ENCODE peak calls at places on chromosomes 1 and 21, in six cellular contexts. One of them, this sample, is unnamed.

GRCh38 chr1:41365772-41366427 is 4.7 kb downstream of the FOXO6 start:
- DNase-seq in mucosa of descending colon: no peak
- DNase-seq in T-helper 2 cell: peak
- DNase-seq in mucosa of gallbladder: no peak
- DNase-seq in H4: peak
- DNase-seq in stimulated activated CD4-positive, alpha-beta T cell treated with anti-CD3 and anti-CD28 coated beads, Interleukin-2, amount 100 ng/mL, for 48 hours: no peak
- DNase-seq in this sample: no peak

GRCh38 chr1:8427493-8427892 is 109.6 kb downstream of the SLC45A1 start:
- DNase-seq in mucosa of descending colon: no peak
- DNase-seq in T-helper 2 cell: no peak
- DNase-seq in mucosa of gallbladder: no peak
- DNase-seq in H4: no peak
- DNase-seq in stimulated activated CD4-positive, alpha-beta T cell treated with anti-CD3 and anti-CD28 coated beads, Interleukin-2, amount 100 ng/mL, for 48 hours: no peak
- DNase-seq in this sample: no peak

GRCh38 chr1:152517237-152517811 is 3.0 kb downstream of the CRCT1 start:
- DNase-seq in mucosa of descending colon: no peak
- DNase-seq in T-helper 2 cell: no peak
- DNase-seq in mucosa of gallbladder: no peak
- DNase-seq in H4: peak
- DNase-seq in stimulated activated CD4-positive, alpha-beta T cell treated with anti-CD3 and anti-CD28 coated beads, Interleukin-2, amount 100 ng/mL, for 48 hours: no peak
- DNase-seq in this sample: no peak

GRCh38 chr1:9842781-9843575 is 19.2 kb upstream of the CLSTN1 start:
- DNase-seq in mucosa of descending colon: peak
- DNase-seq in T-helper 2 cell: no peak
- DNase-seq in mucosa of gallbladder: peak
- DNase-seq in H4: no peak
- DNase-seq in stimulated activated CD4-positive, alpha-beta T cell treated with anti-CD3 and anti-CD28 coated beads, Interleukin-2, amount 100 ng/mL, for 48 hours: no peak
- DNase-seq in this sample: no peak

GRCh38 chr1:86965012-86965826 is 50.8 kb downstream of the HS2ST1 start:
- DNase-seq in mucosa of descending colon: no peak
- DNase-seq in T-helper 2 cell: no peak
- DNase-seq in mucosa of gallbladder: no peak
- DNase-seq in H4: peak
- DNase-seq in stimulated activated CD4-positive, alpha-beta T cell treated with anti-CD3 and anti-CD28 coated beads, Interleukin-2, amount 100 ng/mL, for 48 hours: peak
- DNase-seq in this sample: no peak

GRCh38 chr21:39852726-39853510 is 14.3 kb upstream of the PCP4 start:
- DNase-seq in mucosa of descending colon: no peak
- DNase-seq in T-helper 2 cell: no peak
- DNase-seq in mucosa of gallbladder: peak
- DNase-seq in H4: no peak
- DNase-seq in stimulated activated CD4-positive, alpha-beta T cell treated with anti-CD3 and anti-CD28 coated beads, Interleukin-2, amount 100 ng/mL, for 48 hours: no peak
- DNase-seq in this sample: no peak

GRCh38 chr1:201597551-201598230 is 58.8 kb downstream of the NAV1 start:
- DNase-seq in mucosa of descending colon: peak
- DNase-seq in T-helper 2 cell: no peak
- DNase-seq in mucosa of gallbladder: peak
- DNase-seq in H4: no peak
- DNase-seq in stimulated activated CD4-positive, alpha-beta T cell treated with anti-CD3 and anti-CD28 coated beads, Interleukin-2, amount 100 ng/mL, for 48 hours: no peak
- DNase-seq in this sample: no peak

GRCh38 chr1:184483101-184483813 is 96.4 kb downstream of the C1orf21 start:
- DNase-seq in mucosa of descending colon: no peak
- DNase-seq in T-helper 2 cell: no peak
- DNase-seq in mucosa of gallbladder: peak
- DNase-seq in H4: no peak
- DNase-seq in stimulated activated CD4-positive, alpha-beta T cell treated with anti-CD3 and anti-CD28 coated beads, Interleukin-2, amount 100 ng/mL, for 48 hours: no peak
- DNase-seq in this sample: no peak

GRCh38 chr1:1665815-1666251 is 7.0 kb upstream of the CDK11B start:
- DNase-seq in mucosa of descending colon: peak
- DNase-seq in T-helper 2 cell: peak
- DNase-seq in mucosa of gallbladder: no peak
- DNase-seq in H4: no peak
- DNase-seq in stimulated activated CD4-positive, alpha-beta T cell treated with anti-CD3 and anti-CD28 coated beads, Interleukin-2, amount 100 ng/mL, for 48 hours: peak
- DNase-seq in this sample: no peak

GRCh38 chr1:155209373-155209721 is 852 bp downstream of the MTX1 start:
- DNase-seq in mucosa of descending colon: no peak
- DNase-seq in T-helper 2 cell: no peak
- DNase-seq in mucosa of gallbladder: no peak
- DNase-seq in H4: no peak
- DNase-seq in stimulated activated CD4-positive, alpha-beta T cell treated with anti-CD3 and anti-CD28 coated beads, Interleukin-2, amount 100 ng/mL, for 48 hours: no peak
- DNase-seq in this sample: no peak

GRCh38 chr1:45243476-45244343 is 37.3 kb upstream of the ZSWIM5 start:
- DNase-seq in mucosa of descending colon: no peak
- DNase-seq in T-helper 2 cell: no peak
- DNase-seq in mucosa of gallbladder: no peak
- DNase-seq in H4: no peak
- DNase-seq in stimulated activated CD4-positive, alpha-beta T cell treated with anti-CD3 and anti-CD28 coated beads, Interleukin-2, amount 100 ng/mL, for 48 hours: no peak
- DNase-seq in this sample: no peak

GRCh38 chr1:186050360-186050759 is 316.2 kb downstream of the HMCN1 start:
- DNase-seq in mucosa of descending colon: no peak
- DNase-seq in T-helper 2 cell: no peak
- DNase-seq in mucosa of gallbladder: no peak
- DNase-seq in H4: no peak
- DNase-seq in stimulated activated CD4-positive, alpha-beta T cell treated with anti-CD3 and anti-CD28 coated beads, Interleukin-2, amount 100 ng/mL, for 48 hours: no peak
- DNase-seq in this sample: no peak

GRCh38 chr1:66436378-66437135 is 97.4 kb upstream of the SGIP1 start:
- DNase-seq in mucosa of descending colon: no peak
- DNase-seq in T-helper 2 cell: no peak
- DNase-seq in mucosa of gallbladder: peak
- DNase-seq in H4: peak
- DNase-seq in stimulated activated CD4-positive, alpha-beta T cell treated with anti-CD3 and anti-CD28 coated beads, Interleukin-2, amount 100 ng/mL, for 48 hours: peak
- DNase-seq in this sample: no peak

GRCh38 chr1:75482951-75483350 is 128.0 kb downstream of the SLC44A5 start:
- DNase-seq in mucosa of descending colon: no peak
- DNase-seq in T-helper 2 cell: no peak
- DNase-seq in mucosa of gallbladder: no peak
- DNase-seq in H4: no peak
- DNase-seq in stimulated activated CD4-positive, alpha-beta T cell treated with anti-CD3 and anti-CD28 coated beads, Interleukin-2, amount 100 ng/mL, for 48 hours: no peak
- DNase-seq in this sample: no peak

GRCh38 chr1:202625416-202626360 is 84.6 kb downstream of the SYT2 start:
- DNase-seq in mucosa of descending colon: peak
- DNase-seq in T-helper 2 cell: peak
- DNase-seq in mucosa of gallbladder: peak
- DNase-seq in H4: peak
- DNase-seq in stimulated activated CD4-positive, alpha-beta T cell treated with anti-CD3 and anti-CD28 coated beads, Interleukin-2, amount 100 ng/mL, for 48 hours: peak
- DNase-seq in this sample: peak

GRCh38 chr1:172779501-172779900 is 120.6 kb downstream of the FASLG start:
- DNase-seq in mucosa of descending colon: no peak
- DNase-seq in T-helper 2 cell: no peak
- DNase-seq in mucosa of gallbladder: no peak
- DNase-seq in H4: no peak
- DNase-seq in stimulated activated CD4-positive, alpha-beta T cell treated with anti-CD3 and anti-CD28 coated beads, Interleukin-2, amount 100 ng/mL, for 48 hours: no peak
- DNase-seq in this sample: no peak

GRCh38 chr1:61330571-61330970 is 248.2 kb downstream of the NFIA start:
- DNase-seq in mucosa of descending colon: no peak
- DNase-seq in T-helper 2 cell: no peak
- DNase-seq in mucosa of gallbladder: no peak
- DNase-seq in H4: no peak
- DNase-seq in stimulated activated CD4-positive, alpha-beta T cell treated with anti-CD3 and anti-CD28 coated beads, Interleukin-2, amount 100 ng/mL, for 48 hours: no peak
- DNase-seq in this sample: no peak

GRCh38 chr1:151314137-151314875 is 12.9 kb downstream of the PI4KB start:
- DNase-seq in mucosa of descending colon: peak
- DNase-seq in T-helper 2 cell: no peak
- DNase-seq in mucosa of gallbladder: peak
- DNase-seq in H4: no peak
- DNase-seq in stimulated activated CD4-positive, alpha-beta T cell treated with anti-CD3 and anti-CD28 coated beads, Interleukin-2, amount 100 ng/mL, for 48 hours: no peak
- DNase-seq in this sample: no peak

This sample was measured in 8988T.